ENCODE peak calls at places on chromosomes 16 and 17, in five cellular contexts. H is activated CD4-positive, alpha-beta T cell treated with anti-CD3 and anti-CD28 coated beads, Interleukin-2, amount 50 U/mL, for 24 hours; L is AML-193; M is nucleus accumbens; Q is fibroblast of the aortic adventitia. K is an unnamed sample.

GRCh38 chr16:88487124-88487432 is 34.0 kb downstream of the ZFPM1 start:
- DNase-seq in Q (no peak), H (no peak), M (no peak), L (no peak), K (no peak)

GRCh38 chr16:50653633-50654524 is 27.2 kb downstream of the SNX20 start:
- DNase-seq in H (no peak), Q (no peak), L (no peak), M (no peak), K (no peak)

GRCh38 chr16:16857603-16858283 is 478.8 kb downstream of the NPIPA7 start:
- DNase-seq in L (no peak), M (peak), H (no peak), Q (no peak), K (no peak)

GRCh38 chr16:13835935-13836334 is 84.0 kb upstream of the ERCC4 start:
- DNase-seq in H (no peak), L (no peak), Q (no peak), M (peak), K (no peak)

GRCh38 chr16:87451563-87452210 is 41.1 kb downstream of the ZCCHC14 start:
- DNase-seq in H (no peak), M (no peak), Q (no peak), L (no peak), K (no peak)

GRCh38 chr17:56710986-56711385 is 117.5 kb downstream of the NOG start:
- DNase-seq in L (no peak), Q (no peak), H (no peak), M (no peak), K (no peak)

GRCh38 chr17:4998027-4998665 is 396 bp downstream of the KIF1C start:
- DNase-seq in L (no peak), Q (no peak), M (peak), H (no peak), K (peak)

GRCh38 chr16:1745181-1745899 is 26.0 kb downstream of the NME3 start:
- DNase-seq in L (no peak), Q (peak), M (no peak), H (no peak), K (no peak)

GRCh38 chr17:74132354-74132753 is 71.1 kb upstream of the RPL38 start:
- DNase-seq in M (no peak), H (no peak), L (no peak), Q (no peak), K (no peak)

GRCh38 chr17:68198931-68199836 is 48.7 kb upstream of the AMZ2 start:
- DNase-seq in L (no peak), H (peak), M (no peak), Q (no peak), K (no peak)

GRCh38 chr16:85729452-85729851 is 21.4 kb downstream of the C16orf74 start:
- DNase-seq in H (no peak), L (no peak), M (no peak), Q (no peak), K (no peak)

GRCh38 chr17:22409160-22409751 is 716.9 kb downstream of the KCNJ18 start:
- DNase-seq in M (no peak), L (no peak), H (no peak), Q (no peak), K (no peak)

GRCh38 chr17:46727572-46728348 is 90.7 kb downstream of the WNT3 start:
- DNase-seq in Q (peak), L (no peak), M (no peak), H (no peak), K (no peak)

GRCh38 chr17:53627511-53627910 is 195.2 kb upstream of the KIF2B start:
- DNase-seq in L (no peak), Q (peak), H (no peak), M (no peak), K (no peak)

GRCh38 chr17:19021622-19022083 is 17.1 kb upstream of the FAM83G start:
- DNase-seq in M (no peak), Q (no peak), L (no peak), H (no peak), K (no peak)

GRCh38 chr16:3363793-3364192 is 8.1 kb downstream of the OR2C1 start:
- DNase-seq in L (no peak), M (no peak), H (no peak), Q (no peak), K (no peak)

GRCh38 chr17:10674696-10675095 is 17.6 kb upstream of the MYH3 start:
- DNase-seq in H (no peak), M (no peak), L (no peak), Q (no peak), K (no peak)

GRCh38 chr16:35798885-35799426 is 2339.5 kb downstream of the TP53TG3F start:
- DNase-seq in Q (no peak), M (no peak), H (no peak), L (no peak), K (no peak)

GRCh38 chr17:62704381-62704971 is 77.0 kb downstream of the MRC2 start:
- DNase-seq in Q (peak), H (no peak), M (peak), L (no peak), K (no peak)

GRCh38 chr17:2266045-2266864 is 37.3 kb downstream of the SMG6 start:
- DNase-seq in H (peak), M (no peak), L (no peak), Q (no peak), K (no peak)

GRCh38 chr16:87924041-87924851 is 12.1 kb downstream of the CA5A start:
- DNase-seq in Q (no peak), H (no peak), L (no peak), M (no peak), K (no peak)

GRCh38 chr16:27685802-27686201 is 135.9 kb downstream of the KATNIP start:
- DNase-seq in Q (peak), M (no peak), L (no peak), H (no peak), K (no peak)

K was measured in substantia nigra.